ENCODE peak calls at places on chromosome 1, in four cellular contexts. K is CD8-positive, alpha-beta T cell; I is Panc1; S is glutamatergic neuron. F is an unnamed sample.

GRCh38 chr1:233656700-233657099 is 42.8 kb downstream of the KCNK1 start:
- DNase-seq in K (no peak), I (no peak), S (no peak), F (peak)

GRCh38 chr1:204134103-204134502 is 17.7 kb downstream of the ETNK2 start:
- DNase-seq in K (no peak), I (no peak), S (no peak), F (no peak)

GRCh38 chr1:34926156-34926555 is 3.3 kb downstream of the DLGAP3 start:
- DNase-seq in K (no peak), I (no peak), S (no peak), F (no peak)

GRCh38 chr1:18257775-18258174 is 150.2 kb downstream of the IGSF21 start:
- DNase-seq in K (no peak), I (no peak), S (no peak), F (no peak)

GRCh38 chr1:52613611-52614373 is 11.6 kb downstream of the GPX7 start:
- DNase-seq in K (no peak), I (no peak), S (no peak), F (no peak)

GRCh38 chr1:168414914-168415313 is 128.9 kb downstream of the XCL2 start:
- DNase-seq in K (no peak), I (no peak), S (no peak), F (no peak)

GRCh38 chr1:17274186-17275170 is 25.6 kb downstream of the PADI3 start:
- DNase-seq in K (no peak), I (no peak), S (peak), F (peak)

GRCh38 chr1:174965006-174965971 is 34.5 kb upstream of the CACYBP start:
- DNase-seq in K (no peak), I (no peak), S (no peak), F (no peak)

GRCh38 chr1:224759570-224760562 is 143.7 kb downstream of the CNIH3 start:
- DNase-seq in K (no peak), I (no peak), S (no peak), F (no peak)

GRCh38 chr1:43354936-43355335 is 3.8 kb upstream of the CDC20 start:
- DNase-seq in K (no peak), I (no peak), S (no peak), F (no peak)

GRCh38 chr1:246564839-246565750 is 966 bp downstream of the TFB2M start:
- DNase-seq in K (no peak), I (no peak), S (no peak), F (no peak)

GRCh38 chr1:119859647-119860046 is 36.7 kb downstream of the ADAM30 start:
- DNase-seq in K (no peak), I (no peak), S (no peak), F (no peak)

GRCh38 chr1:51750218-51750617 is 128.3 kb downstream of the NRDC start:
- DNase-seq in K (no peak), I (no peak), S (no peak), F (no peak)

GRCh38 chr1:234598974-234599616 is 10.9 kb downstream of the IRF2BP2 start:
- DNase-seq in K (no peak), I (no peak), S (no peak), F (no peak)

GRCh38 chr1:26287033-26287711 is 7.3 kb downstream of the SH3BGRL3 start:
- DNase-seq in K (peak), I (no peak), S (peak), F (no peak)

DNA sequence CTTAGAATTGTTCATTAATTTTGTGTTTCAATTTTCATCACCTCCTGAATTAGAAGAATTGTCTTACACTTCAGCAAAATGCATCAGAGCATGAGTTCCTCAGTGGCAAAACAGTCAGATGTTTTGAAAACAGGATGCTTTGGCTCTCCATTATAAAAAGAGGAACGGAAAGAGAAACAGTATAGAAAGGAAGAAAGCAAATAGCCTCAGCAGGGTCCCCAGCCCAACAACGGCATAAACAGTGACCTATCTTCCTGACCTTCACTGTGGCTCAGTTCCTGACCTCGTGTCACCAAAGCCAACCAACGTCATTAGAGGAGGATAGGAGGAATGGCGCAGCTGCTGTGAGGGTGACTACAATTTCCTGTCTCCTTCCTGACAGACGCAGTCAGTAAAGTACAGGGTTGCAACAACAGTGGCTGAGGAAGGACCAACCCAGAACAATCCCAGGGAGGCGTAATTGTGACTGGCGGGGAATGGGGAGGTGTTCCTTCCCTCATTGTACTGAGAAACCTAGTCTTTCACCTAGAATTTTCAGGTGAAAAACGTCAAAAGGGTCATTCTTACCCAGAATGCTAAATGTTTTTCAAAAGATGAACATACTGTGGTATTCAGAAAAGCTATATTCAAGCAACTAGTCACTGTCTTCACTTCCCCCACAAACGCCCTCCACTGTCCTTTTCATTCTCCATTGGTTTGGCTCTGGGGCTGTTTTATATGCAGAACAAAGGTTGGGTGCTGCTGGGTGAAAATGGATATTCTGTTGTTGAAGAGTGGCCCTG is 197.9 kb upstream of the SGIP1 start:
- DNase-seq in K (peak), I (no peak), S (no peak), F (no peak)
- TF ChIP-seq CTCF in K (no peak), I (no peak), S (no peak), F (no peak)

DNA sequence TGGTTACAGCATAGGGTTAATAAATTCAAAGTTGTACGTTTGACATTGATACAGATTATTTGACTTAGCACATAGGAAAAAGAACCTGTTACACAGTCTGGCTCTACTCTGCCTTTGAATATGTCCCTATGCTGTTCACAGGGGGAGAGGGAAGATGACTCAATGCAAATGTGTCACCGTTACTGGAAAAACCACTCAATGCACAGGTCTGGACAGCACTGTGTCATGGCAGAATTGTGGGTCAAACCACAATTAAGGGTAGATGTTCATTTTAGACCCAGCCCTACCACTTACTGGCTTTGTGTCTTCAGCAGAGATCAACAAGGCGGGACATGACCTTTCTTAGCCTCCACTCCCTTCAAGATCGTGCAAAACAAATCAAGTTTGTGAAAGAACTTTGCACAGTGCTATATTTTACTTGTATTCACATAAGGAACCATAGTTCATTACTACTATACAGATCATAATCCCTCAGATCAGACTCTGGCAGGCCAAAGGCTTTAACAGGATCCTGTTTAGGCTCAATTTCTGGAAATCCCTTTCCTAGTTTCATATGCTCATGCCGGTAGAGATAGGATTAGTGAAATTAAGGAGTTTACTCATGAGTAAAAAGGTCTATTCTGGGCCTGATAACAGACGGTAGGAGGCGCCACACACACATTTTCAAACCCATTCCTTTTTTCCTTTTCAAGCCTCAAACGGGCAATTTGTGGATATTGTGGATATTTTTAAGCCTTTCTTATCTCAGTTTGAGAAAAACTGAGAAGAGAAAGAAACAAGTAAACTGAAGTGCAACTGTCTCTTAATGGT is 22.0 kb downstream of the EIF2D start:
- DNase-seq in K (peak), I (no peak), S (no peak), F (peak)
- TF ChIP-seq CTCF in K (peak), I (peak), S (peak), F (no peak)

GRCh38 chr1:221742555-221743415 is 896 bp upstream of the DUSP10 start:
- DNase-seq in K (peak), I (no peak), S (peak), F (peak)
- TF ChIP-seq CTCF in K (no peak), I (peak), S (no peak), F (peak)

GRCh38 chr1:173212952-173213491 is 5.9 kb upstream of the TNFSF4 start:
- DNase-seq in K (no peak), I (no peak), S (no peak), F (no peak)

GRCh38 chr1:173210716-173211231 is 3.6 kb upstream of the TNFSF4 start:
- DNase-seq in K (no peak), I (no peak), S (no peak), F (no peak)

GRCh38 chr1:173208868-173209267 is 1.7 kb upstream of the TNFSF4 start:
- DNase-seq in K (no peak), I (no peak), S (no peak), F (no peak)

GRCh38 chr1:173210273-173210672 is 3.1 kb upstream of the TNFSF4 start:
- DNase-seq in K (no peak), I (no peak), S (no peak), F (peak)

DNA sequence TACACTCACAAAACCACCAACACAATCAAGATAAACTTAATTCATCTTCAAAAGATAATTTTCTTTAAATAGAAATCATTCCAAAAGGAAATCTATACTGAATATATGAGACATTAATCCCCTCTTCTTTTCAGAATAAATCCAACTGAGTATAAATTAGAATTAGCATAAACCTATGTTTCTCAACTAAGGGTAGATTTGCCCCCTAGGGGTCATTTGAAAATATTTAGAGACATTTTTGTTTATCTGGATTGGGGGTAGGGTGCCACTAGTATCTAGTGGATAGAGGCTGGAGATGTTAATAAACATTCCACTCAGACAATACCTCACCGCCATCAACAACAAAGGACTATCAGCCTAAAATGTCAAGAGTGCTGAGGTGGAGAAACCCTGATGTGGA is 6.5 kb upstream of the TNFSF4 start:
- DNase-seq in K (no peak), I (no peak), S (no peak), F (no peak)
- TF ChIP-seq CTCF in K (no peak), I (no peak), S (peak), F (peak)

GRCh38 chr1:37305108-37305507 is 169.3 kb upstream of the ZC3H12A start:
- DNase-seq in K (no peak), I (no peak), S (no peak), F (no peak)
- TF ChIP-seq CTCF in K (no peak), I (no peak), S (no peak), F (no peak)

GRCh38 chr1:70143052-70143659 is 62.2 kb downstream of the LRRC40 start:
- DNase-seq in K (no peak), I (no peak), S (no peak), F (no peak)
- TF ChIP-seq CTCF in K (no peak), I (peak), S (no peak), F (no peak)

GRCh38 chr1:104592926-104593325 is 843.2 kb downstream of the AMY1C start:
- DNase-seq in K (no peak), I (no peak), S (no peak), F (no peak)
- TF ChIP-seq CTCF in K (no peak), I (no peak), S (no peak), F (no peak)

GRCh38 chr1:211741116-211741515 is 65.7 kb upstream of the NEK2 start:
- DNase-seq in K (no peak), I (no peak), S (no peak), F (no peak)
- TF ChIP-seq CTCF in K (no peak), I (no peak), S (no peak), F (no peak)